ENCODE peak calls at places on chromosomes 13 and 19, in four cellular contexts. P is K562, J is WTC11, E is GM12878. O is an unnamed sample.

GRCh38 chr19:30088567-30088966 is 146.5 kb downstream of the URI1 start:
- DNase-seq in P (no peak), J (no peak), E (no peak), O (no peak)

GRCh38 chr19:39692166-39692565 is 12.1 kb upstream of the LGALS14 start:
- DNase-seq in E (no peak), P (no peak), J (no peak), O (no peak)

GRCh38 chr13:33751151-33751550 is 66.8 kb upstream of the RFC3 start:
- DNase-seq in P (no peak), J (no peak), E (no peak), O (no peak)

GRCh38 chr13:99777873-99778272 is 193.7 kb downstream of the ZIC5 start:
- DNase-seq in J (no peak), P (no peak), E (no peak), O (no peak)

GRCh38 chr19:16363133-16363851 is 38.7 kb downstream of the KLF2 start:
- DNase-seq in E (no peak), J (no peak), P (no peak), O (no peak)

GRCh38 chr19:2509096-2509495 is 33.2 kb downstream of the GADD45B start:
- DNase-seq in J (no peak), P (no peak), E (no peak), O (no peak)

GRCh38 chr13:50222569-50223332 is 207.5 kb downstream of the KCNRG start:
- DNase-seq in P (no peak), E (no peak), J (peak; percentile 14), O (no peak)

GRCh38 chr13:30581582-30581981 is 36.1 kb upstream of the USPL1 start:
- DNase-seq in E (no peak), P (no peak), J (no peak), O (peak; percentile 8)

GRCh38 chr13:109785892-109786450 is 412 bp downstream of the IRS2 start:
- DNase-seq in E (no peak), J (no peak), P (peak; percentile 49), O (no peak)

GRCh38 chr19:40241809-40242384 is 15.4 kb upstream of the CCNP start:
- DNase-seq in J (no peak), P (no peak), E (no peak), O (no peak)

DNA sequence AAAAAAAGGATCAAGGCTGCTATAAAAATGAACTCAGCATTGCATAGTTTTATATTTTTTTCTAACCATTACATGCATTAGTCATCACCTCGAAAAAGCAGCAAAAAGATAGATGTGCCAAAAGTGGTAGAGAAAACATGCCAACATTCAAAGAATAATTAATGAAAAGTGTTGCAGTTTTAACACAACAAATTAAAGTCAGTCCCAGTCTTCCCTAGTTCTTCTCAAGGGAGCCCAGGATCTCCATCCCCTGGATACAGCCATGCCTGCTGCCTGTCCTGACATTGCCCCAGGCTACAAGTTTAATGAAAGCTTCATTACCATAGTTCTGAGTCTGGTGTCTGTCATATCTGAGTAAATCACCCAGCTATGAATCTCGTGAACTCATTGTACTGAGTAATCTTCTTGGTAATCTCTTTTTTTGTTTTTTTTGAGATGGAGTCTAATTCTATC is 116.6 kb upstream of the KLF12 start:
- DNase-seq in J (no peak), P (no peak), E (no peak), O (no peak)
- TF ChIP-seq TCF7 in J (no peak), P (no peak), E (no peak), O (no peak)

DNA sequence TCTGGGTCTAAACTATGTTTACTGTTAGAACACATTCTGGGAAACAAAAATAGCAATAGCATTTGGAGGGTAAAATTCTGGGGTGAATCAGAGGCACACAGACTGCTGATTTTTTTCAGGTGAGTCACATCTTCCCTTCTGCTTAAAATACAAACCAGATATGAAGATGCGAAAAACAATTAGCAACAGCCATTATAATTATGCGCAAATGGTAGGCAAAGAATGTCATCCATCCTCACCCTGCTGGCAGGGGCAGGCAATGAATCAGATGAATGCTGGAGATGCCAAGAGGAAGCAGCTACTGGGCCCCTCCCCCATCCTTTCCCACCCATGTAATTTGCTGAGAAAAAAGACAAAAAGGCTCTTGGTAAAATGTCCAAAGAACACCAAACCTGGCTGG is 282.9 kb downstream of the KLF5 start:
- DNase-seq in J (no peak), P (no peak), E (no peak), O (no peak)
- TF ChIP-seq NR2C2 in J (no peak), P (no peak), E (no peak), O (no peak)

GRCh38 chr13:92967923-92968322 is 258.7 kb upstream of the GPC6 start:
- DNase-seq in P (no peak), J (no peak), E (no peak), O (peak; percentile 18)
- TF ChIP-seq TCF7 in P (no peak), J (no peak), E (no peak), O (no peak)

GRCh38 chr19:17703823-17704463 is 15.3 kb upstream of the MAP1S start:
- DNase-seq in J (peak; percentile 89), E (no peak), P (peak; percentile 74), O (peak; percentile 33)
- TF ChIP-seq NR2C2 in J (no peak), E (no peak), P (no peak), O (no peak)

DNA sequence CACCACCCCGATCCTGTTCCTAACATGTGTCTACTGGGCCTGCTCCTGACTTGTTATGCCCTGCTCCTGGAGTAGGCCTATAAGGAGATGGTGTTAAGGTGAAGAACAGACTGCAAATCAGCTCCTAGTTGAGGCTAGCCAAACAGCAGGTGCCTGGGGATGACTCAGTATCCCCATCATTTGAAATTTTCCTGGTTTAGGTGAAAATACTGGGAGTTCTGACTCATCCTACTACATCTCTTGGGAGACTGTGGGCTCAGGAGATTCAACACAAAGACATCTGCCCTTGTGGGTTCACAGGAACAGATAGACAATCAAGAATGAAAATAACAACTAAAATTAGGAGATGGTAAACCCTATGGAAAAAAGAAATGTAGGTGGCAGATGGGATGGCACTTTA is 41.2 kb downstream of the BRD4 start:
- DNase-seq in E (no peak), P (no peak), J (no peak), O (no peak)
- TF ChIP-seq TCF7 in E (no peak), P (no peak), J (no peak), O (no peak)

GRCh38 chr19:45515807-45516401 is 8.6 kb downstream of the VASP start:
- DNase-seq in E (no peak), J (no peak), P (peak; percentile 15), O (no peak)

GRCh38 chr19:45515081-45515624 is 7.9 kb downstream of the VASP start:
- DNase-seq in P (peak; percentile 41), E (peak; percentile 57), J (no peak), O (peak; percentile 54)

GRCh38 chr19:45512881-45513483 is 5.7 kb downstream of the VASP start:
- DNase-seq in E (no peak), P (no peak), J (no peak), O (no peak)

GRCh38 chr19:45517238-45517637 is 10.0 kb downstream of the VASP start:
- DNase-seq in E (no peak), P (peak; percentile 33), J (no peak), O (no peak)

DNA sequence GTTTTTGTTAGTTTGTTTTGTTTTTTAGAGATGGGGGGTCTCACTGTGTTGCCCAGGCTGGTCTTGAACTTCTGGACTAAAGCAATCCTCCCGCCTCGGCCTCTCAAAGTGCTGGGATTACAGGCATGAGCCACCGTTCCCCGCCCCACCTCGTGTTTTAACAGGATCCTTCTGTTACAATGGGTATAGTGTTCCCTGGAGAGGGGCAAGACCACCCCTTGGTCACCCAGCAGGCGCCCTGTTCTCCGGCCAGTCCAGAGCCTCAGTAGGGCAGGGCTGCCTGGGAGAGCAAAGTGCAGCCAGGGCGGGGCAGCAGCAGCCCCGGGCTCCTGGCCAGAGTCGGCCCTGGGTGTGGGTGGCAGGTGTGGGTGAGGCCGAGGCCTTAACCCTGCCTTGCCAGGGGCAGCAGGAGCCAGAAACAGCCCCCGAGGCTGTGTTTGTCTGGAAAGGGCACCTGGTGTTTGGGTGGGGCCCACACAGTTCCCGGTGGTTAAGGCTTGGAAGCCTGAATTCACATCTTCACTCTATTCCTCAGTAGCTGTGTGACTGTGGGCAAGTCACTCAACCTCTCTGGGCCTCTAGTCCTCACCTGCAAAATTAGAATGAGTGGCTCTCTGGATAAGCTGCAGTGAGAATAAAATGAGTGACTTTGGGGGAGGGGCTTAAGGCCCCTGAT is 7.2 kb downstream of the VASP start:
- DNase-seq in P (peak; percentile 26), E (no peak), J (no peak), O (peak; percentile 95)
- TF ChIP-seq NR2C2 in P (no peak), E (no peak), J (no peak), O (no peak)

DNA sequence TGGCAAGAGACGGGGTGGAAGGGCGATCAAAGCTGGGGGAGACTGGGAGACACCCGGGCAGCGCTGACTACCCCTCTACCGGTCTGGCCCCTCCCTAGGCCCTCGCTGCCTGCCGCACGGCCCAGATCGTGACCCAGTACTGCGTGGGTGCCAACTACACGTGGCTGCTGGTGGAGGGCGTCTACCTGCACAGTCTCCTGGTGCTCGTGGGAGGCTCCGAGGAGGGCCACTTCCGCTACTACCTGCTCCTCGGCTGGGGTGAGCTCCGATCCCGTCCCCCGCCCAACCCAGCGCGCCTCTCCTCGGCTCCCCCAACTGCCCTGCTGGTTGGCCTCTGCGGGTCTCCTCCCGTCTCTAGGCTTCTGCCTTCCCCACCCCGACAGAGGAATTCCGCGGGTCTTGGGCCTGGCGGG is 8.8 kb downstream of the GIPR start:
- DNase-seq in P (no peak), J (no peak), E (no peak), O (no peak)
- TF ChIP-seq TCF7 in P (no peak), J (no peak), E (no peak), O (no peak)

GRCh38 chr13:93951153-93951552 is 528.3 kb downstream of the DCT start:
- DNase-seq in P (no peak), J (no peak), E (no peak), O (no peak)
- TF ChIP-seq NR2C2 in P (no peak), J (no peak), E (no peak), O (no peak)

O was measured in HepG2.